ENCODE peak calls at places on chromosomes 5 and 9, in ten cellular contexts. B is body of pancreas, F is uterus, Y is right atrium auricular region, I is lower lobe of right lung, J is ascending aorta, O is AG04450, C is tibial artery, U is Peyer's patch, M is foreskin fibroblast. R is an unnamed sample.

GRCh38 chr5:31967461-31967860 is 206.7 kb downstream of the GOLPH3 start:
- DNase-seq in B (no peak), U (no peak), I (no peak), O (no peak), M (no peak), F (no peak), J (no peak), C (no peak), Y (no peak), R (no peak)

GRCh38 chr5:153781325-153781724 is 257.4 kb downstream of the FAM114A2 start:
- DNase-seq in B (no peak), C (no peak), O (no peak), I (no peak), Y (no peak), M (no peak), J (no peak), F (no peak), U (no peak), R (no peak)

GRCh38 chr5:139949710-139950109 is 93.4 kb downstream of the NRG2 start:
- DNase-seq in U (no peak), O (no peak), Y (peak; percentile 53), B (peak; percentile 23), M (no peak), C (no peak), J (no peak), F (no peak), I (no peak), R (no peak)

GRCh38 chr5:39240750-39241149 is 21.4 kb upstream of the FYB1 start:
- DNase-seq in F (no peak), J (no peak), I (no peak), Y (no peak), O (no peak), B (no peak), M (no peak), C (no peak), U (no peak), R (no peak)

GRCh38 chr9:21030389-21031035 is 928 bp downstream of the HACD4 start:
- DNase-seq in O (no peak), F (no peak), U (no peak), J (no peak), M (peak; percentile 81), Y (no peak), B (no peak), C (no peak), I (no peak), R (peak; percentile 42)

GRCh38 chr9:116806075-116806474 is 119.0 kb downstream of the TRIM32 start:
- DNase-seq in Y (no peak), J (no peak), I (no peak), O (no peak), B (no peak), U (no peak), C (no peak), F (no peak), M (peak; percentile 1), R (peak; percentile 25)

GRCh38 chr5:141172381-141173204 is at the start of gene PCDHB7:
- DNase-seq in U (no peak), M (peak; percentile 15), J (no peak), Y (no peak), C (no peak), I (no peak), B (no peak), F (peak; percentile 34), O (no peak), R (peak; percentile 12)

GRCh38 chr5:178442361-178443256 is 147.6 kb downstream of the COL23A1 start:
- DNase-seq in M (no peak), O (no peak), I (no peak), C (no peak), Y (no peak), F (no peak), U (no peak), B (no peak), J (no peak), R (no peak)

GRCh38 chr9:112041536-112042243 is 133.4 kb downstream of the SUSD1 start:
- DNase-seq in O (peak; percentile 99), B (peak; percentile 42), I (no peak), M (peak; percentile 99), J (no peak), F (peak; percentile 24), U (no peak), Y (peak; percentile 70), C (no peak), R (peak; percentile 99)

GRCh38 chr9:77595426-77596051 is 52.6 kb downstream of the GNA14 start:
- DNase-seq in M (no peak), C (no peak), F (no peak), U (no peak), Y (no peak), O (no peak), B (no peak), J (no peak), I (no peak), R (peak; percentile 91)

DNA sequence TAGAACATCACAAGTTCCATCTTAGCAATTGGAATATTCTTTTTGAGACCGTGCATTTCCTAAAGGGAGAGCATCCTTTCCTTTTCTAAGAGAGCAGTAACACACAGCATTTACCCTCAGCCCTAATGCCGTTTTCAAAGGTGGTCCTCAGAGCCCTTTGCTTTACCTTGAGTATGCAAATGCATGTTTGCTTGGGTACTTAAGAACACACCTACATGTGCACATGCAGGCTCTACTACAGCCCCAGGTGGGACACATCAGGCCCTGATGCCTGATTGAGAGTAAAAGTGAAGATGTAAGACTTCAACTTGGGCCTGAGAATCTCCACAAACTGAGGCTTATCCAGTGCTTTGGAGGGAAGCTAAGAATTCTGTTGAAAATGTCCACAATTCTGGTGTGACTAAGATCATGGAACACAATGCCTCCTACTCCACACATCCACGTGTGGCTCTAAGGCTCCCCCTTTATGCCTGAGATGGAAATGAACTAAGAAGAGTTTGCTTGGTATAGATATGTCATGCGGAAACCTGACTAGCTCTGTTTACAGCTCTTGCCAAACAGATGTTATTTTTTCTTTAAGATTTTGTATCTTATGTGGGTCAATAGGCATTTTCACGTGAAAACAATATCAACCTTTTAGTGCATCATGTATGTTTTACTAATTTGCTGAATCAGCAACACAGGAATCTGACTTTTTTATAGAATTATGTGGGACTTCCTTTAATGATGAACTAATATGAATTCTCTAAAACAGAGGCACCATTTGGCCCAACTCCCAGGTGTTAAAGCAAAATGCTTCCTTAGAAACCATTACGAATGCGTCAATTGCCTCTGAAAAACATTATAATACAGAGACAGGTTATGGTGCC is 48.9 kb upstream of the SLC2A8 start:
- DNase-seq in F (no peak), U (no peak), Y (no peak), O (no peak), I (no peak), B (peak; percentile 30), M (peak; percentile 73), C (no peak), J (no peak), R (peak; percentile 84)
- TF ChIP-seq CTCF in F (peak; percentile 39), U (peak; percentile 21), Y (peak; percentile 66), O (peak; percentile 57), I (no peak), B (peak; percentile 16), M (peak; percentile 71), C (peak; percentile 33), J (peak; percentile 58), R (peak; percentile 86)

DNA sequence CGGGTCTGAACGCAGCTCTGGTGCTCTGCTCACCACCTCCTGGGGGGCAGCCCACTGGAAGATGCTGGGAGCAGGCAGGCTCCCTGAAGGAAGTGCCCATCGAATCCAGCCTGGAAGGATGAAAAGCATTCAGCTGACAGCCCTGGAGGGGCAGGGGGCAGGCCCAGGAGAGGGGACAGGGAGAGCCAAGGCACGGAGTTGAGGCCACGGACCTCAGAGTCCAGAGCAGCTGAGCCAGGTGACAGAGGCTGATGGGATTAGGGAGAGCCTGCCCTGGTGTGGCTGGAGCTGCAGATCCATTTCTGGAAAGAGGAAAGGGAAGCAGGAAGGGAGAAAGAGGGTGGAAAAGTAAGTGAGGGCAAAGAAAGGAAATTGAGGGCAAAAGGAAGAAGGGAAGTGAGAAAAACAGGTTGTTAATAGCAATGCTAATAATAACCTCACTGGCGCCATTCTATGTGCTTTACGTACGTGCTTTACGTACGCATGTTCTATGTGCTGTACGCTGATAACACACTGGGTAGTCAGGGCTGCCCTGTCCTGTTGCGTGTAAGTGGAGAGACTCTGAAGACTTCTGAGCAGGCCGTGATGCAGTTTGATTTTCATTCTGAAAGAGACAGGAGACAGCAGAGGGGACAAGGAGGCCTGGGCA is 52.6 kb downstream of the LMX1B start:
- DNase-seq in I (no peak), J (no peak), M (no peak), F (no peak), O (no peak), Y (no peak), U (no peak), B (no peak), C (no peak), R (no peak)
- H3K4me3 ChIP-seq in I (no peak overlapping the region), J (no peak overlapping the region), M (no peak overlapping the region), F (no peak overlapping the region), O (no peak overlapping the region), Y (no peak overlapping the region), U (no peak overlapping the region), B (no peak overlapping the region), C (no peak overlapping the region), R (no peak overlapping the region)

DNA sequence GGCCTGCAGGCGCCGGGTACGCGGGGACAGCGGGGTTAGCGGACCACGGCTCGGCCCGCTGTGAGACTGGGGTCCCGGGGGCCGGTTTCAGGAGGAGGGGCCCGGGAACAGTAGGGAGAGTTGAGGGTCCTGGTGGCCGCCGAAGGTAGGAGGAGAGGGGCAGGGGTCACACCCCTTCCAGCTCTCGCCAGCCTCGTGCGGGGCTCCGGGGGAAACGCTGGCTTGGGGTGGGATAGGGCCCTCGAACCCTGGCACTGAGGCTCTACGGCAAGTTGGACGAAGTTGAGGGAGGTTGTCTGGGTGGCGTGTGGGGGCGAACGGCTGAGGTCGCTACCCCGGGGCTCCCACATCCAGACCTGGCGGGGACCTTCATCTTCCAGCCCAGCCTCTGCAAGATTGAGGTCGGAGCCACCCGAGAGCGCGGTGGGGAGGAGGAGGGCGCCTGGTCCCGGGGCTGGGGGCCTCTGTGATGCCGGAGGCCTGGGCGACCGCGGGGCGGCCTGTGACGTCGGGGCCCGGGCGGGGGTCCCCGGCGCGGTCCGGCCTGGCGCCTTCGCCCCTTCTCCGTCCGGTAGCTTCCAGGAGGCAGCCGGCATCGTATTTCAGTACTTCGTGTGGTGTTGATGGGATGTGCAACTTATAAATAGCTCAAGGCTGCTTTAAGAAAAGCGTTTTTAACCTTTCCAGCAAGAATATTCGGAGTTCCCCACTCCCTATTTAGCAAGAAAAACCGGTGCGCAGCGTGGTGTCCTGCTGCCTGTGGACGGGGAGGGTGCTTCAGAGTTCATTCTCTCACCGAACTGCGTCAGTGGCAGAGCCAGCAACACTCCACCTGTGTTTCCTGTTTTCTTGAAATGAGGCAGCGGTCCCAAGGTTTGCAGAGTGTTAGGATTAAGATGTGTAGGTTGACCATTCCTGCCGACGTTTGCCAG is 910 bp downstream of the HABP4 start:
- DNase-seq in O (no peak), B (peak; percentile 37), M (peak; percentile 50), I (no peak), J (no peak), U (peak; percentile 74), C (peak; percentile 70), Y (no peak), F (peak; percentile 19), R (peak; percentile 21)
- TF ChIP-seq CTCF in O (no peak), B (no peak), M (no peak), I (no peak), J (no peak), U (no peak), C (no peak), Y (no peak), F (no peak), R (no peak)

DNA sequence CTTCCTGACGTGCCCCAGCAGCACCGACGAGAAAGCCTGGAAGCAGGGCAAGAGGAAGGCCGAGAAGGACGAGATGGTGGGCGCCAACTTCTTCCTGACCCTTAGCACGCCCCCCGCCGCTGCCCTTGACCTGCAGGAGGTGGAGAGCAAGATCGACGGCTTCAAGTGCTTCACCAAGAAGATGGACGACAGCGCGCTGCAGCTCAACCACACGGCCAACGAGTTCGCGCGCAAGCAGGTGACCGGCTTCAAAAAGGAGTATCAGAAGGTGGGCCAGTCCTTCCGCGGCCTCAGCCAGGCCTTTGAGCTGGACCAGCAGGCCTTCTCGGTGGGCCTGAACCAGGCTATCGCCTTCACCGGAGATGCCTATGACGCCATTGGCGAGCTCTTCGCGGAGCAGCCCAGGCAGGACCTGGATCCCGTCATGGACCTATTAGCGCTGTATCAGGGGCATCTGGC is 1.6 kb downstream of the SNX18 start:
- DNase-seq in C (peak; percentile 70), Y (no peak), U (peak; percentile 51), J (no peak), F (no peak), O (no peak), I (peak; percentile 45), B (no peak), M (no peak), R (no peak)
- H3K4me3 ChIP-seq in C (peak overlapping the region; percentile 98), Y (peak overlapping the region; percentile 99), U (peak overlapping the region; percentile 95), J (peak overlapping the region; percentile 93), F (peak overlapping the region; percentile 96), O (peak overlapping the region; percentile 68), I (peak overlapping the region; percentile 100), B (peak overlapping the region; percentile 91), M (peak overlapping the region; percentile 80), R (peak overlapping the region; percentile 67)

R was measured in fibroblast of pulmonary artery.